ENCODE peak calls at places on chromosome 11, in seven cellular contexts. Z, I, X, U, Y, S and V are unnamed samples.

GRCh38 chr11:67031791-67032561 is 9.0 kb downstream of the SYT12 start:
- DNase-seq in Z (peak), U (no peak), X (no peak), Y (peak), I (no peak), S (peak), V (no peak)

GRCh38 chr11:128862421-128862820 is 4.7 kb downstream of the KCNJ1 start:
- DNase-seq in Y (peak), X (no peak), S (no peak), I (no peak), Z (no peak), U (no peak), V (no peak)

GRCh38 chr11:20775331-20775730 is 105.9 kb downstream of the NELL1 start:
- DNase-seq in I (no peak), S (no peak), U (no peak), X (no peak), Y (no peak), Z (no peak), V (no peak)

GRCh38 chr11:31825453-31826391 is 14.6 kb upstream of the PAX6 start:
- DNase-seq in U (no peak), X (no peak), Z (no peak), I (no peak), S (no peak), Y (no peak), V (no peak)

GRCh38 chr11:41579546-41579945 is 120.1 kb upstream of the LRRC4C start:
- DNase-seq in X (no peak), U (no peak), Z (no peak), Y (no peak), I (no peak), S (peak), V (no peak)

GRCh38 chr11:46755962-46756361 is 36.9 kb downstream of the F2 start:
- DNase-seq in Z (no peak), I (no peak), U (no peak), S (no peak), Y (no peak), X (no peak), V (no peak)

GRCh38 chr11:125128450-125128849 is 17.0 kb upstream of the TMEM218 start:
- DNase-seq in I (no peak), U (no peak), Y (peak), Z (peak), S (peak), X (no peak), V (peak)

GRCh38 chr11:58928691-58929090 is 10.6 kb upstream of the GLYATL1 start:
- DNase-seq in U (no peak), X (peak), Y (no peak), I (no peak), S (no peak), Z (no peak), V (no peak)

GRCh38 chr11:9982796-9983579 is 311.0 kb downstream of the SBF2 start:
- DNase-seq in I (peak), S (peak), U (no peak), Z (peak), Y (peak), X (no peak), V (no peak)

GRCh38 chr11:64546600-64546999 is 44.4 kb upstream of the SLC22A12 start:
- DNase-seq in I (no peak), Z (no peak), U (no peak), Y (peak), X (no peak), S (no peak), V (no peak)

GRCh38 chr11:33089776-33090175 is 50.4 kb downstream of the TCP11L1 start:
- DNase-seq in U (peak), I (peak), Y (peak), Z (peak), X (no peak), S (peak), V (no peak)

GRCh38 chr11:116696381-116696941 is 76.3 kb downstream of the BUD13 start:
- DNase-seq in Z (no peak), S (peak), U (no peak), X (peak), I (no peak), Y (peak), V (no peak)

GRCh38 chr11:8056810-8057463 is 24.1 kb upstream of the TUB start:
- DNase-seq in S (peak), Z (peak), I (no peak), Y (peak), U (peak), X (no peak), V (peak)

GRCh38 chr11:61542024-61542461 is 33.5 kb downstream of the LRRC10B start:
- DNase-seq in U (no peak), Z (no peak), X (peak), S (no peak), Y (no peak), I (no peak), V (no peak)

GRCh38 chr11:129508163-129508562 is 132.5 kb downstream of the BARX2 start:
- DNase-seq in X (no peak), U (no peak), S (no peak), I (no peak), Z (no peak), Y (no peak), V (no peak)

GRCh38 chr11:22337571-22338464 is at the start of gene SLC17A6:
- DNase-seq in Y (peak), X (no peak), Z (peak), S (peak), I (peak), U (no peak), V (peak)

GRCh38 chr11:30635401-30635989 is 49.3 kb upstream of the MPPED2 start:
- DNase-seq in U (no peak), S (no peak), Z (no peak), X (no peak), Y (peak), I (no peak), V (no peak)

GRCh38 chr11:486189-486588 is 20.9 kb downstream of the RNH1 start:
- DNase-seq in S (no peak), X (no peak), U (no peak), Z (no peak), I (no peak), Y (no peak), V (no peak)

GRCh38 chr11:85164743-85165142 is 462.4 kb downstream of the DLG2 start:
- DNase-seq in Y (no peak), Z (no peak), I (no peak), X (no peak), S (no peak), U (no peak), V (no peak)

GRCh38 chr11:128501576-128502549 is 85.5 kb downstream of the ETS1 start:
- DNase-seq in U (no peak), Y (peak), I (no peak), Z (peak), X (no peak), S (no peak), V (peak)

GRCh38 chr11:116397556-116398167 is 375.1 kb downstream of the BUD13 start:
- DNase-seq in X (no peak), S (no peak), Y (no peak), I (no peak), Z (no peak), U (no peak), V (no peak)

GRCh38 chr11:69122642-69123431 is 32.9 kb upstream of the SMIM38 start:
- DNase-seq in Z (peak), Y (peak), I (peak), U (no peak), S (peak), X (no peak), V (no peak)

GRCh38 chr11:73931039-73931645 is 19.7 kb upstream of the DNAJB13 start:
- DNase-seq in X (peak), S (peak), U (peak), I (peak), Z (peak), Y (peak), V (peak)

GRCh38 chr11:76462317-76462716 is 17.5 kb downstream of the EMSY start:
- DNase-seq in Z (no peak), Y (no peak), S (no peak), X (no peak), I (no peak), U (no peak), V (no peak)

GRCh38 chr11:46918087-46918751 is at the start of gene LRP4:
- DNase-seq in X (no peak), I (peak), S (peak), Z (peak), Y (peak), U (no peak), V (no peak)

GRCh38 chr11:104390696-104391095 is 226.7 kb upstream of the PDGFD start:
- DNase-seq in I (no peak), Y (peak), Z (no peak), X (no peak), S (no peak), U (no peak), V (no peak)

GRCh38 chr11:47980907-47981621 is 705 bp downstream of the PTPRJ start:
- DNase-seq in S (peak), I (peak), Y (peak), U (no peak), X (peak), Z (peak), V (no peak)